ENCODE peak calls at places on chromosomes 5 and 9, in five cellular contexts. I is posterior cingulate gyrus; J is MG63; G is upper lobe of right lung; P is stimulated activated CD4-positive, alpha-beta T cell treated with anti-CD3 and anti-CD28 coated beads, Interleukin-1b, Interleukin-23, amount 100 ng/mL, for 4 hours. F is an unnamed sample.

GRCh38 chr9:83281306-83282255 is 218.6 kb upstream of the RASEF start:
- DNase-seq in G (no peak), P (no peak), J (no peak), I (no peak), F (peak)

GRCh38 chr5:118705931-118706330 is 282.4 kb downstream of the DTWD2 start:
- DNase-seq in I (no peak), J (no peak), G (no peak), P (no peak), F (no peak)

GRCh38 chr5:56126487-56127179 is 106.5 kb downstream of the ANKRD55 start:
- DNase-seq in G (no peak), I (no peak), P (no peak), J (no peak), F (no peak)

GRCh38 chr9:124457079-124457886 is 7.0 kb downstream of the ADGRD2 start:
- DNase-seq in I (no peak), P (no peak), G (peak), J (no peak), F (no peak)

GRCh38 chr9:135030711-135031245 is 56.7 kb upstream of the OLFM1 start:
- DNase-seq in G (peak), J (no peak), P (no peak), I (no peak), F (no peak)

GRCh38 chr5:106521701-106522100 is 1149.0 kb downstream of the EFNA5 start:
- DNase-seq in I (no peak), J (peak), G (no peak), P (no peak), F (peak)

GRCh38 chr9:92561374-92562329 is 25.9 kb upstream of the ECM2 start:
- DNase-seq in G (no peak), I (no peak), J (no peak), P (no peak), F (no peak)

GRCh38 chr5:174572591-174572990 is 151.8 kb upstream of the MSX2 start:
- DNase-seq in I (no peak), G (no peak), J (no peak), P (no peak), F (no peak)

GRCh38 chr5:52560366-52560765 is 227.3 kb upstream of the ITGA1 start:
- DNase-seq in P (no peak), G (no peak), I (no peak), J (no peak), F (no peak)

GRCh38 chr5:16852251-16853005 is 83.7 kb downstream of the MYO10 start:
- DNase-seq in I (no peak), J (no peak), P (no peak), G (no peak), F (no peak)

GRCh38 chr9:128846680-128847030 is 17.1 kb upstream of the SPOUT1 start:
- DNase-seq in G (no peak), P (no peak), I (no peak), J (no peak), F (no peak)

GRCh38 chr5:154358410-154359221 is 87.2 kb upstream of the SAP30L start:
- DNase-seq in G (no peak), P (no peak), J (no peak), I (no peak), F (no peak)

GRCh38 chr5:1412621-1413020 is 32.6 kb downstream of the SLC6A3 start:
- DNase-seq in J (no peak), G (peak), P (no peak), I (peak), F (no peak)

GRCh38 chr9:126131066-126132010 is 195.3 kb upstream of the MVB12B start:
- DNase-seq in J (no peak), G (no peak), P (no peak), I (no peak), F (no peak)

GRCh38 chr9:36208521-36209253 is 18.0 kb downstream of the CLTA start:
- DNase-seq in P (no peak), G (no peak), J (peak), I (no peak), F (no peak)

GRCh38 chr9:80550181-80550580 is 978.4 kb downstream of the TLE4 start:
- DNase-seq in P (no peak), G (no peak), I (no peak), J (no peak), F (no peak)

GRCh38 chr5:79229357-79230174 is 6.4 kb upstream of the JMY start:
- DNase-seq in J (no peak), I (no peak), P (no peak), G (no peak), F (no peak)

GRCh38 chr5:32197032-32197431 is 22.9 kb upstream of the GOLPH3 start:
- DNase-seq in P (no peak), I (no peak), G (no peak), J (no peak), F (no peak)

GRCh38 chr5:102988459-102988858 is 131.5 kb downstream of the GIN1 start:
- DNase-seq in G (no peak), J (no peak), I (no peak), P (no peak), F (no peak)

GRCh38 chr9:76180541-76180940 is 213.7 kb downstream of the RFK start:
- DNase-seq in P (no peak), I (no peak), J (no peak), G (no peak), F (no peak)

GRCh38 chr5:63439537-63439936 is 522.7 kb downstream of the HTR1A start:
- DNase-seq in P (no peak), J (no peak), G (no peak), I (no peak), F (no peak)

GRCh38 chr9:136793063-136793946 is 2.2 kb downstream of the TMEM141 start:
- DNase-seq in I (no peak), J (no peak), P (no peak), G (no peak), F (no peak)

GRCh38 chr5:68343421-68343826 is 127.9 kb downstream of the PIK3R1 start:
- DNase-seq in J (peak), P (no peak), G (no peak), I (no peak), F (peak)

GRCh38 chr5:91499943-91500531 is 116.9 kb upstream of the ARRDC3 start:
- DNase-seq in P (no peak), J (no peak), I (no peak), G (no peak), F (no peak)

F was measured in anterior cingulate cortex.